ENCODE peak calls at places on chromosomes 3 and 15, in seven cellular contexts. N, T, L, F, X, V and E are unnamed samples.

GRCh38 chr3:66083961-66084270 is 45.2 kb upstream of the MAGI1 start:
- DNase-seq in L (no peak), N (no peak), T (no peak), V (no peak), X (no peak), F (no peak), E (no peak)

GRCh38 chr3:23607184-23607847 is 198.4 kb upstream of the UBE2E1 start:
- DNase-seq in F (no peak), L (no peak), V (no peak), N (no peak), T (no peak), X (no peak), E (no peak)

GRCh38 chr3:153414972-153415371 is 252.9 kb downstream of the RAP2B start:
- DNase-seq in L (no peak), V (no peak), F (no peak), X (no peak), T (no peak), N (no peak), E (no peak)

GRCh38 chr3:124607163-124607562 is 123.1 kb upstream of the UMPS start:
- DNase-seq in T (no peak), V (no peak), F (no peak), N (no peak), X (no peak), L (no peak), E (no peak)

GRCh38 chr15:40122239-40122638 is 13.6 kb upstream of the BMF start:
- DNase-seq in T (no peak), V (no peak), X (no peak), N (no peak), L (no peak), F (no peak), E (no peak)

GRCh38 chr15:84654689-84655453 is 788 bp upstream of the WDR73 start:
- DNase-seq in F (peak; percentile 82), T (peak; percentile 86), X (peak; percentile 32), N (peak; percentile 94), V (peak; percentile 77), L (peak; percentile 78), E (peak; percentile 88)

GRCh38 chr3:21718943-21719591 is 31.9 kb downstream of the ZNF385D start:
- DNase-seq in N (peak; percentile 37), L (no peak), V (no peak), T (no peak), X (no peak), F (no peak), E (no peak)

GRCh38 chr3:25582242-25582641 is 82.5 kb downstream of the TOP2B start:
- DNase-seq in X (peak; percentile 60), F (no peak), T (no peak), N (no peak), V (no peak), L (no peak), E (no peak)

GRCh38 chr15:52071570-52071969 is 41.0 kb downstream of the BCL2L10 start:
- DNase-seq in X (no peak), N (no peak), F (no peak), L (no peak), V (peak; percentile 87), T (peak; percentile 71), E (no peak)

GRCh38 chr15:25137013-25137412 is 182.2 kb downstream of the SNRPN start:
- DNase-seq in X (no peak), T (no peak), L (no peak), N (no peak), V (no peak), F (no peak), E (no peak)
- TF ChIP-seq POLR2AphosphoS5 in X (no peak), T (no peak), L (no peak), N (no peak), V (no peak), F (no peak), E (no peak)

GRCh38 chr3:41880387-41880786 is 81.5 kb downstream of the ULK4 start:
- DNase-seq in L (no peak), F (no peak), N (no peak), T (no peak), X (no peak), V (no peak), E (no peak)

GRCh38 chr3:41881233-41881821 is 80.6 kb downstream of the ULK4 start:
- DNase-seq in L (no peak), F (peak; percentile 29), N (peak; percentile 49), T (no peak), V (peak; percentile 30), X (no peak), E (no peak)
- TF ChIP-seq CTCF in L (peak; percentile 43), F (peak; percentile 69), N (peak; percentile 70), T (peak; percentile 27), V (peak; percentile 81), X (peak; percentile 56), E (peak; percentile 21)

DNA sequence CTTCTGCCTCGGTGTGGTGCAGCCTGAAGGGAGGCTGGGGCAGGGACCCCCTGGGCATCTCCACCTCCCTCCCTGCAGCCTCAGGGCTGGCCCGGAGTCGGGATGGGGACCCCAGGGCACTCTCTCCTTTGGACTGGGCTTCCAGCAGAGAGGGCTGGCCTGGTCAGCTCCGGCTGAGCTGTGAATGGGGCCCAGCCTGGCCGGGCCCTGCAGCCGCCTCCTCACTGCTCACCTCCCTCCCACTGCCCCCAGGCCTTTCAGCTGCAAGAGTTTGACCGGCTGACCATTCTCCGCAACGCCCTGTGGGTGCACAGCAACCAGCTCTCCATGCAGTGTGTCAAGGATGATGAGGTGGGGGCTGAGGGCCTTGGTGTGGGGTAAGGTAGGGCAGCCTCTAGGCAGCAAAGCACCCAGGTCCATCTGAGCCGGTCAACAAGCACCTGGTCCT is 36.0 kb downstream of the PSTPIP1 start:
- DNase-seq in X (no peak), N (no peak), L (peak; percentile 39), F (peak; percentile 29), V (no peak), T (peak; percentile 16), E (no peak)
- H3K27ac ChIP-seq in X (no peak overlapping the region), N (no peak overlapping the region), L (no peak overlapping the region), F (no peak overlapping the region), V (no peak overlapping the region), T (no peak overlapping the region), E (no peak overlapping the region)

GRCh38 chr15:67185621-67186225 is 68.7 kb downstream of the AAGAB start:
- DNase-seq in T (no peak), F (no peak), L (no peak), V (peak; percentile 85), X (no peak), N (no peak), E (no peak)

GRCh38 chr15:67185051-67185450 is 69.4 kb downstream of the AAGAB start:
- DNase-seq in L (no peak), T (no peak), V (no peak), X (no peak), N (no peak), F (no peak), E (no peak)

GRCh38 chr15:67187351-67187854 is 67.1 kb downstream of the AAGAB start:
- DNase-seq in F (peak; percentile 13), X (no peak), V (no peak), L (no peak), T (no peak), N (no peak), E (no peak)

GRCh38 chr15:67186688-67187087 is 67.8 kb downstream of the AAGAB start:
- DNase-seq in V (peak; percentile 39), F (no peak), L (no peak), N (no peak), T (no peak), X (no peak), E (no peak)

DNA sequence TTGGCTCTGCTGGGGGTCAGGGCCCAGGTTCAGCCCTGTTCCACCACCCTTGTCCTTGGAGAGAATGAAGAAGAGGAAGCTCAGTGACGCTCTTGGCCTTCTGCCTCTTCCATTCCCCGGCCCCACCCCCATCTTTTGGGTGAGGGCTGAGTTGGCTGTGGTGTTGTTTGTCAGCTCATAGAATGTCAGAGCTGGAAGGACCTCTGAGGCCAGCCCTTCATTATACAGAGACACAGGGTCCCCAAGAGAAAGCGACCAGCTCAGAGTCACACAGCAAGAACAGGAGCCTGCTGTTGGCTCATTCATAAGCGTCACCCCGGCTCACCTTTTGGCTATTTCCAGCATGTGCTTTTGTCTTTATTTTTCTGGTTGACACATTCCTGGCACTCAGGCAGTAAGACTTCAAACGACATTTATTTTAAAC is 68.2 kb downstream of the AAGAB start:
- DNase-seq in N (no peak), L (no peak), F (no peak), X (no peak), V (peak; percentile 72), T (no peak), E (no peak)
- TF ChIP-seq POLR2AphosphoS5 in N (no peak), L (no peak), F (no peak), X (no peak), V (peak; percentile 79), T (no peak), E (no peak)

DNA sequence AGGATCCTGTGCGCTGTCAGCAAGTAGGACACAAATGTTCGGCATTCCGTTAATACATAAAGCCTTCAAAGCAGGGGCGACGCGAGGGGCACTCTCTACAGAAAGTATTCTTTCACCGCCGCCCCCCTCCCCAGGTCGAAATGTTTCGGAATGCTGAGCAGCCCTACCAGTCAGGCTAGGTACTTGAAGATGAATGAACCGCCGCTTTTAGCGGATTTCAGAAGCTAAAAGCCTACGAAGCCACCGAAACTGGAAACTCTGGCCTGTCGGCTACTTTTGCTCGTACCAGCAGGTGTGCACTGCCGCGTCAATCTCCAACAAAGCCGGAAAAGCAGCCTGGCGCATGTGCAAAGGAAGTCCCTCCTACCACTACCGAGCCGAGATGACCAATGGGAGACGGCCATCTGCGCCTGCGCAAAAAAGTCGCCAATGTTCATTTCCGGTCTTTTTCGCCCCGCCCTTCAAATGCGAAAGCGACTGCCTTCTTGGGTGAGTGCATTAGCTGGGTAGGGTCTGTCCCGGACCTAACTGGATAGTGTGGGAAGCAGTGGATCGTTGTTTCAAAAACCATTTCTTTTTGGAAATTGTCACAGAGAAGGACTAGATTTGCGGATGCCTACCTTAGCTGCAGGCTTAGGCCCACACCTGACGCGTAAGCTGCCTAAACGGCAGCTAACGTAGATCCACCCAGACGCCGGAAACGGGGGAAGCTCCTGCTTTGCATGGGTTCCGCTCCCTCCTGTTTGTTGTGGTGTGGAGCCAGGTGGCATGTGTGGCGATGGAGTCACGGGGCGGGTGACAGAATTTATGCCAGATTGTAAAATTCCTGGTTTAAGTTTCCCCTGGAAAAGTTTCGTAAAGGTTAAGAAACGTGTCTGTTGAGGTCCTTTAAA is at the start of gene WDR5B:
- DNase-seq in F (peak; percentile 93), V (peak; percentile 97), L (peak; percentile 99), T (peak; percentile 99), X (peak; percentile 98), N (peak; percentile 99), E (peak; percentile 98)
- TF ChIP-seq CTCF in F (no peak), V (peak; percentile 18), L (no peak), T (no peak), X (no peak), N (no peak), E (no peak)

GRCh38 chr3:14439501-14440167 is 37.2 kb downstream of the SLC6A6 start:
- DNase-seq in X (peak; percentile 78), F (peak; percentile 87), T (peak; percentile 84), N (no peak), V (peak; percentile 33), L (no peak), E (peak; percentile 63)

GRCh38 chr3:14440168-14440518 is 37.7 kb downstream of the SLC6A6 start:
- DNase-seq in X (no peak), L (no peak), V (no peak), N (no peak), T (no peak), F (no peak), E (no peak)

GRCh38 chr3:14436954-14437281 is 34.5 kb downstream of the SLC6A6 start:
- DNase-seq in X (no peak), V (no peak), T (no peak), L (no peak), F (no peak), N (no peak), E (no peak)

GRCh38 chr3:14438929-14439328 is 36.5 kb downstream of the SLC6A6 start:
- DNase-seq in T (no peak), F (no peak), X (no peak), N (no peak), L (no peak), V (no peak), E (no peak)

GRCh38 chr3:14438262-14438661 is 35.9 kb downstream of the SLC6A6 start:
- DNase-seq in T (no peak), L (no peak), N (no peak), V (no peak), X (no peak), F (no peak), E (no peak)
- H3K27ac ChIP-seq in T (no peak overlapping the region), L (no peak overlapping the region), N (peak overlapping the region; percentile 26), V (no peak overlapping the region), X (no peak overlapping the region), F (peak overlapping the region; percentile 80), E (no peak overlapping the region)